ENCODE peak calls at places on chromosomes 3 and 15, in eight cellular contexts. O is GM12892, L is sigmoid colon, H is stomach, I is IMR-90, B is NB4, X is endothelial cell of umbilical vein, P is HCT116. G is an unnamed sample.
A peak's percentile ranks its signal among the peaks of the same experiment; 100 is the strongest.

GRCh38 chr3:196198771-196199753 is 12.1 kb downstream of the ZDHHC19 start:
- DNase-seq in O (no peak), P (no peak), H (no peak), L (no peak), X (no peak), B (peak; percentile 66), I (no peak), G (no peak)

GRCh38 chr3:77799280-77799679 is 759.4 kb downstream of the ROBO2 start:
- DNase-seq in O (no peak), I (no peak), X (no peak), H (no peak), P (no peak), L (no peak), B (no peak), G (no peak)

GRCh38 chr15:22811640-22812039 is 25.2 kb downstream of the NIPA1 start:
- DNase-seq in L (no peak), X (no peak), I (peak; percentile 12), P (no peak), H (peak; percentile 66), B (peak; percentile 48), O (no peak), G (peak; percentile 8)

GRCh38 chr3:123518892-123519485 is 65.9 kb downstream of the HACD2 start:
- DNase-seq in I (peak; percentile 21), O (no peak), B (no peak), X (no peak), P (no peak), L (no peak), H (no peak), G (no peak)

GRCh38 chr3:62241279-62241678 is 132.1 kb downstream of the FEZF2 start:
- DNase-seq in L (no peak), H (no peak), P (no peak), B (no peak), O (no peak), X (no peak), I (no peak), G (no peak)

GRCh38 chr3:46684881-46685280 is 8.6 kb downstream of the ALS2CL start:
- DNase-seq in B (no peak), H (no peak), I (no peak), P (no peak), X (no peak), L (no peak), O (no peak), G (no peak)

GRCh38 chr3:33278106-33278672 is 947 bp downstream of the FBXL2 start:
- DNase-seq in P (no peak), X (peak; percentile 32), B (no peak), O (no peak), H (no peak), L (no peak), I (no peak), G (no peak)

GRCh38 chr3:90091557-90091956 is 984.1 kb downstream of the EPHA3 start:
- DNase-seq in H (no peak), B (peak; percentile 41), I (peak; percentile 34), L (peak; percentile 72), X (no peak), O (no peak), P (no peak), G (peak; percentile 4)

GRCh38 chr3:2392981-2393380 is 294.3 kb downstream of the CNTN4 start:
- DNase-seq in O (no peak), H (no peak), L (no peak), P (no peak), I (no peak), B (no peak), X (no peak), G (no peak)

GRCh38 chr15:52261498-52262242 is 33.9 kb downstream of the MYO5C start:
- DNase-seq in I (peak; percentile 77), L (peak; percentile 73), X (peak; percentile 95), O (peak; percentile 63), P (peak; percentile 26), B (peak; percentile 54), H (peak; percentile 65), G (peak; percentile 68)

GRCh38 chr3:126449621-126450051 is 26.1 kb downstream of the ZXDC start:
- DNase-seq in X (no peak), P (no peak), H (peak; percentile 25), B (no peak), I (no peak), O (no peak), L (peak; percentile 53), G (no peak)

GRCh38 chr3:4720316-4721075 is 227.3 kb downstream of the ITPR1 start:
- DNase-seq in O (no peak), I (peak; percentile 71), L (peak; percentile 94), B (peak; percentile 65), P (peak; percentile 60), H (peak; percentile 82), X (peak; percentile 75), G (peak; percentile 80)
- TF ChIP-seq POLR2A in O (no peak), I (no peak), L (no peak), B (no peak), P (no peak), H (no peak), X (no peak), G (no peak)

DNA sequence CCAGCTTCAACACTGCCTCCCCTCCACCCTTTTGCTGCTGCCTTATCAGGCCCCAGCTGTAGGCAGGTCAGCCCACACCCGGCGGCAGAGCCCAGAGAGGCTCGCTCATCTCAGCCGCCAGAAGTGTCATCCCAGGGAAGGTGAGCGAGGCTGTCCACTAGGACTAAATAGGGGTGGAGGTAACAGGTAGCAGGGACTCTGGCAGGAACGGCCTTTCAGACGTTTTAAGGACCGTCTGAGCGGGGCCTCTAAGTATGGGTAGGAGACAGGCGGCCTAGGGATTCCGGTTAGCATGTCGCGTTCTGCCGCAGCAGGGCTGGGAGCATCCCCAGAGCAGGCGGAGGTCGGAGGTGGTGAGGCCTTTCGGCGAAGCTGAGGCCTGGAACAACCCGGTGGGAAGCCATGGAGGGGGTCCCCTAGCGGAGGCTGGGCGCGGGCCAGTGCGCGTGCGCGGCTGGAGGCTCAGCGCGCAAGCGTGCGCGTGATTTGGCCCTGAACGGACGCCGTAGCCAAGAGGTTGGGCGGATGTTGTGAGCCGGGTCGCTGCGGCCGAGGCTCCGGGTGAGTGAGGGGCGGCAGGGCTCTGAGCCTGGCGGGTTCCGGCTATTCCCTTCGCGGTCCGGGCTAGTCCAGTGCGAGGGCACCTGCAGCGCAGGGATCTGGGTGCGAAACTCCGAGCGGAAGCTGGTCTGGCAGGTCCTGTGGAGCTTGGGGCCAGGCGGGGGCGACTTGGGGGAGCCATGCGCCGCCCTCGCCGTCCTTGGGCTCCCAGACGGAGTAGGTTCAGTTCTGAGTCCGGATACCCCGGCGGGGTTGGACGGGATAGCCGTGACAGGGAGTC is at the start of the genes MST1 and RNF123:
- DNase-seq in H (peak; percentile 90), I (peak; percentile 89), B (peak; percentile 93), X (peak; percentile 92), O (peak; percentile 98), L (peak; percentile 93), P (peak; percentile 81), G (peak; percentile 78)
- TF ChIP-seq POLR2A in H (no peak), I (no peak), B (peak; percentile 45), X (peak; percentile 64), O (peak; percentile 66), L (no peak), P (peak; percentile 76), G (peak; percentile 57)

GRCh38 chr3:129429597-129429996 is 1.2 kb upstream of the EFCAB12 start:
- DNase-seq in I (no peak), B (no peak), O (no peak), P (no peak), X (no peak), H (no peak), L (no peak), G (no peak)

GRCh38 chr3:129432671-129433070 is 4.2 kb upstream of the EFCAB12 start:
- DNase-seq in B (no peak), H (no peak), I (no peak), X (no peak), O (no peak), P (no peak), L (no peak), G (no peak)

GRCh38 chr3:129434140-129434539 is 5.6 kb downstream of the MBD4 start:
- DNase-seq in H (no peak), L (no peak), B (no peak), O (no peak), X (no peak), I (no peak), P (no peak), G (no peak)

GRCh38 chr3:129433565-129433964 is 5.1 kb upstream of the EFCAB12 start:
- DNase-seq in L (no peak), O (no peak), P (no peak), B (no peak), I (no peak), H (no peak), X (no peak), G (no peak)

GRCh38 chr3:129432036-129432435 is 3.6 kb upstream of the EFCAB12 start:
- DNase-seq in L (no peak), P (no peak), B (no peak), I (no peak), O (no peak), X (no peak), H (no peak), G (no peak)
- TF ChIP-seq POLR2A in L (no peak), P (no peak), B (no peak), I (no peak), O (no peak), X (no peak), H (no peak), G (no peak)

GRCh38 chr3:159762981-159763465 is 225.6 kb upstream of the IL12A start:
- DNase-seq in O (peak; percentile 31), X (peak; percentile 94), H (peak; percentile 32), I (peak; percentile 94), L (peak; percentile 92), B (no peak), P (no peak), G (peak; percentile 37)

GRCh38 chr3:159765025-159765859 is 223.4 kb upstream of the IL12A start:
- DNase-seq in B (no peak), P (peak; percentile 85), X (peak; percentile 88), H (peak; percentile 41), O (peak; percentile 15), I (peak; percentile 98), L (peak; percentile 93), G (peak; percentile 73)

GRCh38 chr3:159763466-159764210 is 225.0 kb upstream of the IL12A start:
- DNase-seq in O (peak; percentile 59), I (peak; percentile 84), X (peak; percentile 85), H (peak; percentile 62), P (peak; percentile 71), L (peak; percentile 90), B (no peak), G (peak; percentile 69)

GRCh38 chr3:159765860-159766294 is 222.8 kb upstream of the IL12A start:
- DNase-seq in O (no peak), X (no peak), P (no peak), I (no peak), L (peak; percentile 81), H (no peak), B (no peak), G (no peak)

DNA sequence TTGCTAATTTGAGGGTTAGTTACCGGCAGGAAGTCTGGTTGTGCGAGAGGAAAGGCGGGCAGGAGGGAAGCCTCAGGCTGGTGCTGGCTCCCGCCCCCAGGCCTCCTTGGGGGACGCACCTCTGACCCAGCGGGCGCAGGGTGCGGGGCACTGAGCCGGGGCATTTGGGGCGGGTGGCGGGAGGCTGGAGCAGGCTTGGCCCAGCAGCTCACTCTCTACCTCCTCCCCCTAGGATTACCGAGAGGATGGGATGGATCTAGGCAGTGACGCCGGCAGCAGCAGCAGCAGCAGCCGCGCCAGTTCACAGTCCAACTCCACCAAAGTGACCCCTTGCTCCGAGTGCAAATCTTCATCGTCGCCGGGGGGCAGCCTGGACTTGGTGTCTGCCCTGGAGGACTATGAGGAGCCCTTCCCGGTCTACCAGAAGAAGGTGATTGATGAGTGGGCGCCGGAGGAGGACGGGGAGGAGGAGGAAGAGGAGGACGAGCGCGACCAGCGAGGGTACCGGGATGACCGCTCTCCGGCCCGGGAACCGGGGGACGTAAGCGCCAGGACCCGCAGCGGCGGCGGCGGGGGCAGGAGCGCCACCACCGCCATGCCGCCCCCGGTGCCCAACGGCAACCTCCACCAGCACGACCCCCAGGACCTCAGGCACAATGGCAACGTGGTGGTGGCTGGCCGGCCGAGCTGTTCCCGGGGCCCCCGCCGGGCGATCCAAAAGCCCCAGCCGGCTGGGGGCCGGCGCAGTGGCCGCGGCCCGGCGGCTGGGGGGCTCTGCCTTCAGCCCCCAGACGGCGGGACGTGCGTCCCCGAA is 224.2 kb upstream of the IL12A start:
- DNase-seq in P (no peak), H (no peak), L (peak; percentile 89), I (peak; percentile 76), B (no peak), O (peak; percentile 27), X (no peak), G (no peak)
- TF ChIP-seq POLR2A in P (peak; percentile 11), H (no peak), L (peak; percentile 66), I (peak; percentile 87), B (no peak), O (no peak), X (peak; percentile 7), G (peak; percentile 14)